ENCODE peak calls at places on chromosomes 12 and 14, in ten cellular contexts. D is heart right ventricle; T is Peyer's patch; A is effector memory CD4-positive, alpha-beta T cell; H is endodermal cell; L is upper lobe of left lung; G is IMR-90; C is cardiac muscle cell; P is astrocyte; E is CD8-positive, alpha-beta T cell. R is an unnamed sample.

GRCh38 chr14:53814371-53814770 is 142.3 kb downstream of the BMP4 start:
- DNase-seq in D (no peak), T (no peak), A (no peak), H (no peak), L (no peak), G (no peak), C (no peak), P (no peak), E (no peak), R (no peak)

GRCh38 chr14:51365241-51365940 is 125.3 kb downstream of the TMX1 start:
- DNase-seq in D (no peak), T (no peak), A (no peak), H (no peak), L (no peak), G (no peak), C (no peak), P (no peak), E (no peak), R (no peak)

GRCh38 chr12:100672075-100672592 is 98.7 kb downstream of the GAS2L3 start:
- DNase-seq in D (peak; percentile 15), T (no peak), A (no peak), H (peak; percentile 95), L (peak; percentile 27), G (no peak), C (peak; percentile 15), P (no peak), E (no peak), R (no peak)

GRCh38 chr12:93090768-93091172 is 161.7 kb upstream of the EEA1 start:
- DNase-seq in D (no peak), T (no peak), A (no peak), H (no peak), L (no peak), G (peak; percentile 88), C (no peak), P (peak; percentile 78), E (no peak), R (no peak)

GRCh38 chr12:111160350-111161142 is 208.3 kb downstream of the PHETA1 start:
- DNase-seq in D (no peak), T (no peak), A (no peak), H (peak; percentile 66), L (peak; percentile 62), G (no peak), C (peak; percentile 39), P (no peak), E (no peak), R (no peak)

GRCh38 chr12:76026643-76027063 is 4.9 kb downstream of the PHLDA1 start:
- DNase-seq in D (no peak), T (no peak), A (no peak), H (no peak), L (no peak), G (peak; percentile 67), C (no peak), P (no peak), E (no peak), R (no peak)

GRCh38 chr12:117761528-117762100 is 207.2 kb downstream of the KSR2 start:
- DNase-seq in D (no peak), T (no peak), A (no peak), H (no peak), L (no peak), G (no peak), C (no peak), P (no peak), E (no peak), R (no peak)

GRCh38 chr12:58728397-58728796 is 191.9 kb downstream of the LRIG3 start:
- DNase-seq in D (no peak), T (no peak), A (no peak), H (no peak), L (no peak), G (peak; percentile 41), C (no peak), P (peak; percentile 37), E (no peak), R (no peak)

GRCh38 chr14:84894254-84894653 is 635.7 kb upstream of the FLRT2 start:
- DNase-seq in D (no peak), T (no peak), A (no peak), H (no peak), L (no peak), G (no peak), C (no peak), P (no peak), E (no peak), R (no peak)

GRCh38 chr14:76514599-76514998 is 138.7 kb downstream of the ESRRB start:
- DNase-seq in D (no peak), T (no peak), A (no peak), H (peak; percentile 44), L (no peak), G (peak; percentile 2), C (no peak), P (no peak), E (no peak), R (no peak)

GRCh38 chr14:96267336-96267735 is 11.3 kb downstream of the BDKRB1 start:
- DNase-seq in D (no peak), T (no peak), A (no peak), H (no peak), L (no peak), G (peak; percentile 91), C (peak; percentile 65), P (peak; percentile 64), E (no peak), R (no peak)

GRCh38 chr14:56322531-56322930 is 204.3 kb downstream of the PELI2 start:
- DNase-seq in D (no peak), T (no peak), A (no peak), H (no peak), L (no peak), G (peak; percentile 17), C (no peak), P (no peak), E (no peak), R (no peak)

GRCh38 chr12:68497702-68498101 is 113.0 kb upstream of the RAP1B start:
- DNase-seq in D (no peak), T (no peak), A (no peak), H (no peak), L (no peak), G (peak; percentile 77), C (no peak), P (peak; percentile 100), E (no peak), R (no peak)

GRCh38 chr12:4272014-4272975 is 1.3 kb upstream of the CCND2 start:
- DNase-seq in D (peak; percentile 68), T (peak; percentile 91), A (peak; percentile 87), H (peak; percentile 93), L (peak; percentile 92), G (peak; percentile 6), C (peak; percentile 78), P (peak; percentile 39), E (peak; percentile 90), R (peak; percentile 73)

GRCh38 chr12:4272976-4273650 is 449 bp upstream of the CCND2 start:
- DNase-seq in D (no peak), T (peak; percentile 46), A (no peak), H (no peak), L (no peak), G (no peak), C (no peak), P (no peak), E (no peak), R (no peak)

GRCh38 chr12:4274960-4275868 is 1.7 kb downstream of the CCND2 start:
- DNase-seq in D (peak; percentile 33), T (no peak), A (no peak), H (no peak), L (peak; percentile 81), G (peak; percentile 13), C (peak; percentile 39), P (no peak), E (no peak), R (no peak)

GRCh38 chr12:4274396-4274959 is 916 bp downstream of the CCND2 start:
- DNase-seq in D (peak; percentile 34), T (peak; percentile 44), A (no peak), H (peak; percentile 78), L (peak; percentile 82), G (no peak), C (no peak), P (no peak), E (peak; percentile 67), R (no peak)

GRCh38 chr12:4273651-4274395 is at the start of gene CCND2:
- DNase-seq in D (peak; percentile 90), T (peak; percentile 87), A (peak; percentile 56), H (peak; percentile 95), L (peak; percentile 87), G (peak; percentile 54), C (peak; percentile 91), P (peak; percentile 56), E (peak; percentile 76), R (peak; percentile 92)
- H3K27ac ChIP-seq in D (peak within 1 kb of the TSS; percentile 91), T (peak within 1 kb of the TSS; percentile 95), A (peak within 1 kb of the TSS; percentile 97), H (peak within 1 kb of the TSS; percentile 71), L (peak within 1 kb of the TSS; percentile 85), G (no peak within 1 kb of the TSS), C (peak within 1 kb of the TSS; percentile 49), P (no peak within 1 kb of the TSS), E (peak within 1 kb of the TSS; percentile 85), R (peak within 1 kb of the TSS; percentile 96)

DNA sequence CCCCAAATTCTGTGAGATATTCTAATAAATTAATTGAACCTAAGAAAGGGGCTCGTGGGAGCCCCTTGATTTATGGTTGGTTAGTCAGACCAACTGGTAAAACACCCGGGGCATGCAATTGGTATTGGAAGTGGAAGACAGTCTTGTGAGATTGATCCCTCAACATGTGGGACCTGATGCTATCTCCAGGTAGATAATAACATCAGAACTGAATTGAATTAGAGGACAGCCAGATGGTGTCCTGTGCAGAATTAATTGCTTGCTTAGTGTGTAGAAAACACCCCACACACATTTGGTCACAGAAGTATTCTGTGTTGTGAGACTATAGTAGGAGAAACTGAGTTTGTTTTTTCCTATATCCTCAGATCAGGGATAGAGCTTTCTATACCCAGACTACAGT is 22.0 kb downstream of the PYROXD1 start:
- DNase-seq in D (no peak), T (no peak), A (no peak), H (no peak), L (no peak), G (no peak), C (no peak), P (no peak), E (no peak), R (no peak)
- H3K36me3 ChIP-seq in D (peaks cover 5% of the 10 kb centered on the region), T (peaks cover 96% of the 10 kb centered on the region), A (peaks cover 46% of the 10 kb centered on the region), H (no peaks in the 10 kb centered on the region), L (no peaks in the 10 kb centered on the region), G (peaks cover 8% of the 10 kb centered on the region), C (peaks cover 27% of the 10 kb centered on the region), P (peaks cover 5% of the 10 kb centered on the region), E (peaks cover 24% of the 10 kb centered on the region), R (peaks cover 61% of the 10 kb centered on the region)

GRCh38 chr14:73142216-73142615 is 5.9 kb downstream of the PSEN1 start:
- DNase-seq in D (no peak), T (no peak), A (no peak), H (no peak), L (no peak), G (no peak), C (no peak), P (no peak), E (no peak), R (no peak)
- H3K27ac ChIP-seq in D (no peak overlapping the region), T (no peak overlapping the region), A (no peak overlapping the region), H (peak overlapping the region; percentile 18), L (no peak overlapping the region), G (no peak overlapping the region), C (no peak overlapping the region), P (no peak overlapping the region), E (no peak overlapping the region), R (no peak overlapping the region)

DNA sequence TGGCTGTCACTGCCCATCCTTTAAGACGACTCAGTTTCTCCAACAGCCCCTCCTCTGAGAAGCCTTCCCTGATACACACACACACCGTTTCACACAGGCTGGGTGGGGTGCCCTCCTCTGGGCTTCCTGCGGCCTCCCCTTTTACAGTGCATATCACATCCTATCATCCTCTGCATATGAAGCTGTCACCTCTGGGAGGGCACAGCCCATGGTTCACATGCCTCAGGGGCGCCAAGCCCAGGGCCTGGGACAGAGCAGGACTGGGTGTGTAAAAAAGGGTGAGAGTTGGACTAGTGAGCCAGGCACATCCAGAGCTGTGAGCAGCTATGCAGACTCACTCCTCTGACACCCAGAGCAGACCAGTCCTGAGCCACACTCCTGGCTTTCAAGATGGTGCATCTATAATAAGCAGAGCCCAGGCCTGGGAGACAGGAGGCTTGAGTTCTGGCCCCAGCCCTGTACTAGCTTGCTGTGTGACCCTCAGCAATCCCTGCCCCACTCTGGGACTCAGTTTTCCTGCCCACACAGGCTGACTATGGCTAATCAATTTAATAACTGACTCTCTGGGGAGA is 62.6 kb downstream of the LGMN start:
- DNase-seq in D (no peak), T (no peak), A (no peak), H (no peak), L (no peak), G (no peak), C (no peak), P (no peak), E (no peak), R (no peak)
- H3K36me3 ChIP-seq in D (no peaks in the 10 kb centered on the region), T (peaks cover 44% of the 10 kb centered on the region), A (peaks cover 84% of the 10 kb centered on the region), H (no peaks in the 10 kb centered on the region), L (peaks cover 2% of the 10 kb centered on the region), G (peaks cover 37% of the 10 kb centered on the region), C (no peaks in the 10 kb centered on the region), P (no peaks in the 10 kb centered on the region), E (peaks cover 52% of the 10 kb centered on the region), R (peaks cover 19% of the 10 kb centered on the region)

R was measured in right atrium auricular region.